ENCODE peak calls at places on chromosomes 2 and 18, in nine cellular contexts. One of them, this sample, is unnamed.

GRCh38 chr2:26849056-26850001 is 1.4 kb downstream of the DPYSL5 start:
- DNase-seq in left lung: peak
- DNase-seq in WTC11: peak
- DNase-seq in pancreas: peak
- DNase-seq in right atrium auricular region: no peak
- DNase-seq in MCF 10A: no peak
- DNase-seq in right lobe of liver: no peak
- DNase-seq in kidney epithelial cell: no peak
- DNase-seq in CD8-positive, alpha-beta T cell: peak
- DNase-seq in this sample: no peak

GRCh38 chr2:147161746-147162145 is 683.1 kb upstream of the ACVR2A start:
- DNase-seq in left lung: no peak
- DNase-seq in CD8-positive, alpha-beta T cell: no peak
- DNase-seq in kidney epithelial cell: no peak
- DNase-seq in pancreas: no peak
- DNase-seq in right atrium auricular region: no peak
- DNase-seq in right lobe of liver: no peak
- DNase-seq in WTC11: no peak
- DNase-seq in MCF 10A: peak
- DNase-seq in this sample: no peak

GRCh38 chr18:39380186-39380714 is 1814.7 kb upstream of the CELF4 start:
- DNase-seq in pancreas: no peak
- DNase-seq in right lobe of liver: no peak
- DNase-seq in kidney epithelial cell: no peak
- DNase-seq in MCF 10A: no peak
- DNase-seq in WTC11: no peak
- DNase-seq in CD8-positive, alpha-beta T cell: no peak
- DNase-seq in left lung: no peak
- DNase-seq in right atrium auricular region: no peak
- DNase-seq in this sample: no peak

GRCh38 chr18:58998421-58999203 is 133.9 kb downstream of the ZNF532 start:
- DNase-seq in kidney epithelial cell: no peak
- DNase-seq in MCF 10A: peak
- DNase-seq in right atrium auricular region: peak
- DNase-seq in right lobe of liver: no peak
- DNase-seq in WTC11: no peak
- DNase-seq in left lung: no peak
- DNase-seq in CD8-positive, alpha-beta T cell: no peak
- DNase-seq in pancreas: no peak
- DNase-seq in this sample: no peak

GRCh38 chr2:235605306-235605998 is 111.6 kb downstream of the AGAP1 start:
- DNase-seq in pancreas: no peak
- DNase-seq in kidney epithelial cell: peak
- DNase-seq in WTC11: peak
- DNase-seq in right lobe of liver: no peak
- DNase-seq in MCF 10A: peak
- DNase-seq in right atrium auricular region: peak
- DNase-seq in left lung: no peak
- DNase-seq in CD8-positive, alpha-beta T cell: no peak
- DNase-seq in this sample: peak

GRCh38 chr18:79749251-79750191 is 48.2 kb upstream of the KCNG2 start:
- DNase-seq in kidney epithelial cell: no peak
- DNase-seq in MCF 10A: no peak
- DNase-seq in right atrium auricular region: no peak
- DNase-seq in CD8-positive, alpha-beta T cell: no peak
- DNase-seq in right lobe of liver: no peak
- DNase-seq in left lung: peak
- DNase-seq in WTC11: no peak
- DNase-seq in pancreas: no peak
- DNase-seq in this sample: no peak

GRCh38 chr2:4693266-4693665 is 989.9 kb downstream of the DCDC2C start:
- DNase-seq in kidney epithelial cell: peak
- DNase-seq in WTC11: no peak
- DNase-seq in left lung: no peak
- DNase-seq in right atrium auricular region: no peak
- DNase-seq in pancreas: no peak
- DNase-seq in MCF 10A: peak
- DNase-seq in CD8-positive, alpha-beta T cell: no peak
- DNase-seq in right lobe of liver: no peak
- DNase-seq in this sample: no peak

GRCh38 chr2:238599549-238600505 is 173.1 kb downstream of the ASB1 start:
- DNase-seq in WTC11: no peak
- DNase-seq in kidney epithelial cell: no peak
- DNase-seq in pancreas: no peak
- DNase-seq in right lobe of liver: no peak
- DNase-seq in MCF 10A: no peak
- DNase-seq in CD8-positive, alpha-beta T cell: no peak
- DNase-seq in right atrium auricular region: no peak
- DNase-seq in left lung: no peak
- DNase-seq in this sample: no peak

GRCh38 chr18:63844254-63844653 is 43.3 kb upstream of the SERPINB2 start:
- DNase-seq in WTC11: no peak
- DNase-seq in MCF 10A: peak
- DNase-seq in left lung: no peak
- DNase-seq in CD8-positive, alpha-beta T cell: no peak
- DNase-seq in right lobe of liver: no peak
- DNase-seq in pancreas: no peak
- DNase-seq in kidney epithelial cell: no peak
- DNase-seq in right atrium auricular region: no peak
- DNase-seq in this sample: no peak

GRCh38 chr2:165401285-165401852 is 68.1 kb upstream of the CSRNP3 start:
- DNase-seq in CD8-positive, alpha-beta T cell: no peak
- DNase-seq in pancreas: no peak
- DNase-seq in right atrium auricular region: no peak
- DNase-seq in MCF 10A: peak
- DNase-seq in right lobe of liver: no peak
- DNase-seq in kidney epithelial cell: peak
- DNase-seq in left lung: no peak
- DNase-seq in WTC11: no peak
- DNase-seq in this sample: no peak

GRCh38 chr2:147174824-147175254 is 670.0 kb upstream of the ACVR2A start:
- DNase-seq in MCF 10A: no peak
- DNase-seq in right lobe of liver: no peak
- DNase-seq in pancreas: no peak
- DNase-seq in right atrium auricular region: no peak
- DNase-seq in left lung: no peak
- DNase-seq in WTC11: no peak
- DNase-seq in CD8-positive, alpha-beta T cell: no peak
- DNase-seq in kidney epithelial cell: no peak
- DNase-seq in this sample: no peak

GRCh38 chr2:156765043-156765442 is 328.9 kb downstream of the GPD2 start:
- DNase-seq in pancreas: no peak
- DNase-seq in right lobe of liver: no peak
- DNase-seq in CD8-positive, alpha-beta T cell: no peak
- DNase-seq in MCF 10A: no peak
- DNase-seq in WTC11: no peak
- DNase-seq in kidney epithelial cell: no peak
- DNase-seq in right atrium auricular region: no peak
- DNase-seq in left lung: no peak
- DNase-seq in this sample: no peak

GRCh38 chr18:56902653-56903052 is 244.2 kb upstream of the BOD1L2 start:
- DNase-seq in kidney epithelial cell: peak
- DNase-seq in WTC11: no peak
- DNase-seq in MCF 10A: no peak
- DNase-seq in CD8-positive, alpha-beta T cell: no peak
- DNase-seq in right atrium auricular region: no peak
- DNase-seq in right lobe of liver: no peak
- DNase-seq in left lung: no peak
- DNase-seq in pancreas: no peak
- DNase-seq in this sample: no peak

GRCh38 chr2:68225119-68225632 is 27.2 kb downstream of the PPP3R1 start:
- DNase-seq in MCF 10A: peak
- DNase-seq in pancreas: no peak
- DNase-seq in right atrium auricular region: no peak
- DNase-seq in CD8-positive, alpha-beta T cell: no peak
- DNase-seq in WTC11: peak
- DNase-seq in right lobe of liver: no peak
- DNase-seq in left lung: no peak
- DNase-seq in kidney epithelial cell: no peak
- DNase-seq in this sample: no peak

GRCh38 chr2:128604045-128604444 is 285.4 kb upstream of the HS6ST1 start:
- DNase-seq in right atrium auricular region: no peak
- DNase-seq in kidney epithelial cell: no peak
- DNase-seq in CD8-positive, alpha-beta T cell: no peak
- DNase-seq in left lung: peak
- DNase-seq in right lobe of liver: peak
- DNase-seq in WTC11: no peak
- DNase-seq in MCF 10A: no peak
- DNase-seq in pancreas: peak
- DNase-seq in this sample: no peak

GRCh38 chr2:60337142-60337497 is 216.3 kb downstream of the BCL11A start:
- DNase-seq in right atrium auricular region: no peak
- DNase-seq in MCF 10A: no peak
- DNase-seq in kidney epithelial cell: no peak
- DNase-seq in CD8-positive, alpha-beta T cell: peak
- DNase-seq in right lobe of liver: no peak
- DNase-seq in left lung: no peak
- DNase-seq in pancreas: peak
- DNase-seq in WTC11: peak
- DNase-seq in this sample: peak
- TF ChIP-seq CTCF in right atrium auricular region: peak
- TF ChIP-seq CTCF in MCF 10A: no peak
- TF ChIP-seq CTCF in kidney epithelial cell: peak
- TF ChIP-seq CTCF in CD8-positive, alpha-beta T cell: no peak
- TF ChIP-seq CTCF in right lobe of liver: no peak
- TF ChIP-seq CTCF in left lung: no peak
- TF ChIP-seq CTCF in pancreas: no peak
- TF ChIP-seq CTCF in WTC11: no peak
- TF ChIP-seq CTCF in this sample: no peak

GRCh38 chr2:74138219-74138951 is 9.3 kb downstream of the BOLA3 start:
- DNase-seq in CD8-positive, alpha-beta T cell: no peak
- DNase-seq in WTC11: no peak
- DNase-seq in right lobe of liver: no peak
- DNase-seq in left lung: no peak
- DNase-seq in pancreas: no peak
- DNase-seq in right atrium auricular region: peak
- DNase-seq in MCF 10A: no peak
- DNase-seq in kidney epithelial cell: no peak
- DNase-seq in this sample: peak

GRCh38 chr2:74146929-74147728 is 583 bp downstream of the BOLA3 start:
- DNase-seq in WTC11: no peak
- DNase-seq in MCF 10A: peak
- DNase-seq in CD8-positive, alpha-beta T cell: no peak
- DNase-seq in left lung: no peak
- DNase-seq in pancreas: no peak
- DNase-seq in right lobe of liver: no peak
- DNase-seq in right atrium auricular region: peak
- DNase-seq in kidney epithelial cell: no peak
- DNase-seq in this sample: no peak

GRCh38 chr2:74137651-74138050 is 10.1 kb downstream of the BOLA3 start:
- DNase-seq in CD8-positive, alpha-beta T cell: no peak
- DNase-seq in WTC11: no peak
- DNase-seq in right lobe of liver: no peak
- DNase-seq in right atrium auricular region: peak
- DNase-seq in MCF 10A: no peak
- DNase-seq in kidney epithelial cell: no peak
- DNase-seq in left lung: no peak
- DNase-seq in pancreas: no peak
- DNase-seq in this sample: peak

GRCh38 chr2:74138952-74139323 is 8.8 kb downstream of the BOLA3 start:
- DNase-seq in WTC11: peak
- DNase-seq in kidney epithelial cell: no peak
- DNase-seq in right atrium auricular region: no peak
- DNase-seq in MCF 10A: no peak
- DNase-seq in pancreas: no peak
- DNase-seq in CD8-positive, alpha-beta T cell: no peak
- DNase-seq in left lung: no peak
- DNase-seq in right lobe of liver: no peak
- DNase-seq in this sample: peak

GRCh38 chr2:74142340-74142739 is 5.4 kb downstream of the BOLA3 start:
- DNase-seq in pancreas: no peak
- DNase-seq in kidney epithelial cell: no peak
- DNase-seq in right lobe of liver: no peak
- DNase-seq in right atrium auricular region: no peak
- DNase-seq in WTC11: no peak
- DNase-seq in left lung: no peak
- DNase-seq in MCF 10A: peak
- DNase-seq in CD8-positive, alpha-beta T cell: no peak
- DNase-seq in this sample: peak
- TF ChIP-seq CTCF in pancreas: no peak
- TF ChIP-seq CTCF in kidney epithelial cell: no peak
- TF ChIP-seq CTCF in right lobe of liver: no peak
- TF ChIP-seq CTCF in right atrium auricular region: no peak
- TF ChIP-seq CTCF in WTC11: no peak
- TF ChIP-seq CTCF in left lung: no peak
- TF ChIP-seq CTCF in MCF 10A: no peak
- TF ChIP-seq CTCF in CD8-positive, alpha-beta T cell: no peak
- TF ChIP-seq CTCF in this sample: peak

GRCh38 chr2:54454922-54455583 is 1.1 kb upstream of the SPTBN1 start:
- DNase-seq in CD8-positive, alpha-beta T cell: no peak
- DNase-seq in pancreas: peak
- DNase-seq in left lung: no peak
- DNase-seq in kidney epithelial cell: no peak
- DNase-seq in MCF 10A: no peak
- DNase-seq in right atrium auricular region: peak
- DNase-seq in WTC11: peak
- DNase-seq in right lobe of liver: peak
- DNase-seq in this sample: no peak
- TF ChIP-seq CTCF in CD8-positive, alpha-beta T cell: no peak
- TF ChIP-seq CTCF in pancreas: no peak
- TF ChIP-seq CTCF in left lung: no peak
- TF ChIP-seq CTCF in kidney epithelial cell: no peak
- TF ChIP-seq CTCF in MCF 10A: no peak
- TF ChIP-seq CTCF in right atrium auricular region: no peak
- TF ChIP-seq CTCF in WTC11: no peak
- TF ChIP-seq CTCF in right lobe of liver: no peak
- TF ChIP-seq CTCF in this sample: no peak

GRCh38 chr2:102788880-102789250 is 27.0 kb downstream of the TMEM182 start:
- DNase-seq in WTC11: no peak
- DNase-seq in right atrium auricular region: no peak
- DNase-seq in right lobe of liver: no peak
- DNase-seq in kidney epithelial cell: no peak
- DNase-seq in CD8-positive, alpha-beta T cell: no peak
- DNase-seq in left lung: no peak
- DNase-seq in MCF 10A: no peak
- DNase-seq in pancreas: no peak
- DNase-seq in this sample: no peak

GRCh38 chr2:102789349-102790085 is 27.7 kb downstream of the TMEM182 start:
- DNase-seq in kidney epithelial cell: no peak
- DNase-seq in right lobe of liver: no peak
- DNase-seq in left lung: no peak
- DNase-seq in CD8-positive, alpha-beta T cell: no peak
- DNase-seq in WTC11: no peak
- DNase-seq in MCF 10A: no peak
- DNase-seq in right atrium auricular region: no peak
- DNase-seq in pancreas: no peak
- DNase-seq in this sample: no peak

GRCh38 chr2:102792538-102793208 is 30.8 kb downstream of the TMEM182 start:
- DNase-seq in pancreas: no peak
- DNase-seq in right atrium auricular region: no peak
- DNase-seq in right lobe of liver: no peak
- DNase-seq in CD8-positive, alpha-beta T cell: no peak
- DNase-seq in WTC11: no peak
- DNase-seq in left lung: no peak
- DNase-seq in MCF 10A: no peak
- DNase-seq in kidney epithelial cell: no peak
- DNase-seq in this sample: no peak

GRCh38 chr2:102790086-102790453 is 28.2 kb downstream of the TMEM182 start:
- DNase-seq in pancreas: no peak
- DNase-seq in CD8-positive, alpha-beta T cell: no peak
- DNase-seq in kidney epithelial cell: no peak
- DNase-seq in right lobe of liver: no peak
- DNase-seq in left lung: no peak
- DNase-seq in right atrium auricular region: no peak
- DNase-seq in WTC11: no peak
- DNase-seq in MCF 10A: no peak
- DNase-seq in this sample: no peak

GRCh38 chr2:102788216-102788879 is 26.5 kb downstream of the TMEM182 start:
- DNase-seq in CD8-positive, alpha-beta T cell: no peak
- DNase-seq in right atrium auricular region: no peak
- DNase-seq in pancreas: no peak
- DNase-seq in WTC11: no peak
- DNase-seq in right lobe of liver: no peak
- DNase-seq in left lung: no peak
- DNase-seq in kidney epithelial cell: no peak
- DNase-seq in MCF 10A: no peak
- DNase-seq in this sample: no peak
- TF ChIP-seq CTCF in CD8-positive, alpha-beta T cell: no peak
- TF ChIP-seq CTCF in right atrium auricular region: no peak
- TF ChIP-seq CTCF in pancreas: no peak
- TF ChIP-seq CTCF in WTC11: no peak
- TF ChIP-seq CTCF in right lobe of liver: no peak
- TF ChIP-seq CTCF in left lung: no peak
- TF ChIP-seq CTCF in kidney epithelial cell: no peak
- TF ChIP-seq CTCF in MCF 10A: no peak
- TF ChIP-seq CTCF in this sample: no peak